ENCODE peak calls at places on chromosomes 2 and 18, in seven cellular contexts. Q is ELF-1, H is ureter, E is chondrocyte, I is HTR-8/SVneo, M is iPS-NIHi11, G is stromal cell of bone marrow. W is an unnamed sample.

GRCh38 chr2:207711750-207712487 is 479 bp downstream of the CCNYL1 start:
- DNase-seq in Q (peak; percentile 76), H (peak; percentile 57), E (peak; percentile 92), I (peak; percentile 41), M (peak; percentile 70), G (no peak), W (no peak)

GRCh38 chr2:169185711-169186110 is 116.3 kb downstream of the DHRS9 start:
- DNase-seq in Q (no peak), H (no peak), E (no peak), I (no peak), M (no peak), G (no peak), W (no peak)

GRCh38 chr2:157989227-157989626 is 112.4 kb upstream of the UPP2 start:
- DNase-seq in Q (no peak), H (no peak), E (no peak), I (no peak), M (no peak), G (no peak), W (no peak)

GRCh38 chr2:37561615-37562569 is 109.5 kb downstream of the CDC42EP3 start:
- DNase-seq in Q (peak; percentile 29), H (no peak), E (no peak), I (peak; percentile 70), M (peak; percentile 39), G (peak; percentile 68), W (peak; percentile 57)

GRCh38 chr2:199596549-199596948 is 138.8 kb upstream of the SATB2 start:
- DNase-seq in Q (no peak), H (no peak), E (no peak), I (peak; percentile 20), M (peak; percentile 24), G (no peak), W (no peak)

GRCh38 chr2:128414351-128414750 is 95.7 kb upstream of the HS6ST1 start:
- DNase-seq in Q (peak; percentile 27), H (peak; percentile 31), E (peak; percentile 35), I (no peak), M (no peak), G (no peak), W (no peak)

GRCh38 chr2:42835577-42836371 is 43.4 kb upstream of the HAAO start:
- DNase-seq in Q (no peak), H (peak; percentile 48), E (no peak), I (peak; percentile 84), M (no peak), G (peak; percentile 95), W (peak; percentile 97)

GRCh38 chr2:25699206-25699605 is 25.8 kb upstream of the DTNB start:
- DNase-seq in Q (no peak), H (no peak), E (no peak), I (no peak), M (no peak), G (no peak), W (no peak)

GRCh38 chr2:31606511-31606910 is 25.8 kb upstream of the SRD5A2 start:
- DNase-seq in Q (no peak), H (no peak), E (no peak), I (no peak), M (no peak), G (no peak), W (no peak)

GRCh38 chr2:23350026-23350791 is 34.8 kb upstream of the KLHL29 start:
- DNase-seq in Q (no peak), H (no peak), E (no peak), I (no peak), M (no peak), G (no peak), W (no peak)

GRCh38 chr18:36348971-36349417 is 51.5 kb downstream of the FHOD3 start:
- DNase-seq in Q (no peak), H (peak; percentile 42), E (no peak), I (no peak), M (no peak), G (no peak), W (no peak)

GRCh38 chr18:48490641-48491040 is 48.2 kb upstream of the CTIF start:
- DNase-seq in Q (no peak), H (no peak), E (no peak), I (no peak), M (no peak), G (no peak), W (no peak)

GRCh38 chr2:23092831-23093230 is 292.1 kb upstream of the KLHL29 start:
- DNase-seq in Q (no peak), H (no peak), E (no peak), I (peak; percentile 25), M (peak; percentile 74), G (peak; percentile 7), W (no peak)

GRCh38 chr2:153391131-153391530 is 87.4 kb downstream of the RPRM start:
- DNase-seq in Q (no peak), H (no peak), E (no peak), I (no peak), M (no peak), G (no peak), W (no peak)